ENCODE peak calls at places on chromosomes 2 and 18, in five cellular contexts. V is fibroblast of lung, R is GM23338, Z is GM23248, I is IMR-90. Q is an unnamed sample.

GRCh38 chr2:72325592-72326422 is 178.1 kb upstream of the CYP26B1 start:
- DNase-seq in Z (peak; percentile 41), R (peak; percentile 60), I (peak; percentile 1), V (peak; percentile 7), Q (peak; percentile 22)

GRCh38 chr2:191501390-191502168 is 176.4 kb upstream of the NABP1 start:
- DNase-seq in V (peak; percentile 81), Z (peak; percentile 68), I (peak; percentile 70), R (no peak), Q (peak; percentile 43)

GRCh38 chr2:97752342-97753334 is 39.3 kb downstream of the ZAP70 start:
- DNase-seq in V (peak; percentile 62), I (peak; percentile 59), R (no peak), Z (peak; percentile 38), Q (no peak)

GRCh38 chr2:64881037-64881492 is 108.1 kb upstream of the SLC1A4 start:
- DNase-seq in V (no peak), R (no peak), Z (no peak), I (no peak), Q (no peak)

GRCh38 chr18:8706545-8706980 is 1.2 kb downstream of the MTCL1 start:
- DNase-seq in V (no peak), R (no peak), Z (peak; percentile 49), I (peak; percentile 16), Q (no peak)

GRCh38 chr2:66702251-66702745 is 267.4 kb downstream of the MEIS1 start:
- DNase-seq in R (no peak), I (no peak), Z (no peak), V (no peak), Q (peak; percentile 4)

GRCh38 chr2:27808984-27809383 is 37.5 kb downstream of the MRPL33 start:
- DNase-seq in R (no peak), I (no peak), V (no peak), Z (no peak), Q (no peak)

GRCh38 chr2:205965707-205966106 is 120.3 kb downstream of the INO80D start:
- DNase-seq in I (no peak), V (no peak), R (no peak), Z (no peak), Q (no peak)

GRCh38 chr2:41775381-41776025 is 272.3 kb upstream of the PKDCC start:
- DNase-seq in V (no peak), R (no peak), I (no peak), Z (no peak), Q (no peak)

GRCh38 chr2:3754795-3755194 is 51.4 kb downstream of the DCDC2C start:
- DNase-seq in R (no peak), Z (no peak), I (no peak), V (no peak), Q (no peak)

GRCh38 chr2:233824373-233824772 is 30.0 kb downstream of the HJURP start:
- DNase-seq in V (no peak), R (peak; percentile 46), I (no peak), Z (no peak), Q (no peak)

GRCh38 chr2:226333388-226333787 is 466.2 kb downstream of the IRS1 start:
- DNase-seq in Z (no peak), V (no peak), R (no peak), I (no peak), Q (no peak)

GRCh38 chr2:225998653-225999052 is 599.1 kb downstream of the NYAP2 start:
- DNase-seq in R (peak; percentile 1), I (peak; percentile 42), Z (peak; percentile 19), V (no peak), Q (no peak)

GRCh38 chr2:70474266-70474848 is 79.3 kb downstream of the TGFA start:
- DNase-seq in R (no peak), I (no peak), V (no peak), Z (no peak), Q (no peak)

GRCh38 chr2:71276311-71277158 is 49.6 kb upstream of the PAIP2B start:
- DNase-seq in R (peak; percentile 96), V (peak; percentile 62), I (peak; percentile 51), Z (peak; percentile 88), Q (peak; percentile 88)

GRCh38 chr18:50297621-50298442 is 10.3 kb upstream of the CXXC1 start:
- DNase-seq in Z (peak; percentile 87), I (peak; percentile 61), R (peak; percentile 94), V (peak; percentile 81), Q (peak; percentile 70)

GRCh38 chr2:48072556-48072955 is 166.3 kb upstream of the FBXO11 start:
- DNase-seq in Z (no peak), R (no peak), V (no peak), I (no peak), Q (no peak)

GRCh38 chr2:47230418-47230817 is 75.3 kb upstream of the STPG4 start:
- DNase-seq in Z (peak; percentile 78), V (peak; percentile 76), I (peak; percentile 29), R (no peak), Q (no peak)

GRCh38 chr2:200787351-200788128 is 24.2 kb upstream of the BZW1 start:
- DNase-seq in R (no peak), Z (peak; percentile 94), V (peak; percentile 98), I (peak; percentile 98), Q (peak; percentile 58)

GRCh38 chr2:68319397-68320117 is at the start of gene CNRIP1:
- DNase-seq in Z (peak; percentile 88), V (peak; percentile 85), I (peak; percentile 83), R (no peak), Q (peak; percentile 63)

GRCh38 chr18:57084331-57085298 is 62.3 kb upstream of the BOD1L2 start:
- DNase-seq in I (no peak), V (no peak), R (no peak), Z (no peak), Q (no peak)

GRCh38 chr18:10524507-10525425 is 1.1 kb upstream of the NAPG start:
- DNase-seq in Z (peak; percentile 74), R (no peak), I (peak; percentile 50), V (peak; percentile 14), Q (no peak)

DNA sequence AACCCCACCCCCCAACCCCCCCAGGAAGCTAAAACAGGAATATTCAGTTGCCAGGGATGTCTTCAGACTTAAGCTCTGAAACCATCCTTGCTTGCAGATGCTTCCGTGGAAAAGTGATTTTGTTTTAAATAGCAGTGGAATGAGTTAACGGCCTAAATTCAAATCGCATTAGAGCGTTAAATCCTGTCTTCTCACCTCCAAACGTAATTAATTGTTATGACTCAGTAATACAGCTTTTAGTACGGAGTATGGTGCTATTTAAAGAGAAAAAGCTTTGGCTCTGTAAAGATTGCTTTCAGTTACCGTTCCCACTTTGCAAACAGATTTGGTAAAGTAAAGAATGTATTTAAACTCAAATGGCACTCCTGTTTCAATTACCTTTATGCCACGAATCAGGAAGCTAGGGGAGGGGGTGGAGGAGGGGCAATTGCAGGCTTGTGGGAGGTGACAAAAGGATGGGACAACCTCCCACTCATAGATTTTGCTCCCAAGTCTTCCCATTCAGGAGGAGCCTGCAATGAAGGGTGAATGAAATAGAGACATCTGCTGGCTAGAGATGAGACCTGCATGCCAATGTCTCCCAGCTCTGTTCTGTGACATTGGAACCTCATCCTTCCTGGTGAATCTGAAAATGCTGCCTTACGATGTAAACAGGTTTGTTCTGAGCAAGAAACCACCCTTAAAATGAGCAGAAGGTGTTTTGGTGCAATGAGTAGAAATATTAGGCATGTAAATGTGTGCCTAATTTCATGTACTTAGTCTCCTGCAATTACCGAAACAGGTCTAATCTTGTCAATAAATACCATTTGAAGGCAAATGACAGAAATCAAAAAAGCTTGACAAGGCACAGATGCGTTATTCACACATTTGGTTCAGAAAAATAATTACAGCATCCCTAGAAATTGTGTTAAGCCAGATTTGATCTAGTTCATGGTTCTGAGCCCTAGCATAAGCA is 2.6 kb upstream of the PID1 start:
- DNase-seq in R (peak; percentile 92), Z (peak; percentile 85), I (peak; percentile 67), V (peak; percentile 89), Q (peak; percentile 84)
- H2AFZ ChIP-seq in R (no peak overlapping the region), Z (peak overlapping the region; percentile 76), I (no peak overlapping the region), V (peak overlapping the region; percentile 65), Q (peak overlapping the region; percentile 43)

DNA sequence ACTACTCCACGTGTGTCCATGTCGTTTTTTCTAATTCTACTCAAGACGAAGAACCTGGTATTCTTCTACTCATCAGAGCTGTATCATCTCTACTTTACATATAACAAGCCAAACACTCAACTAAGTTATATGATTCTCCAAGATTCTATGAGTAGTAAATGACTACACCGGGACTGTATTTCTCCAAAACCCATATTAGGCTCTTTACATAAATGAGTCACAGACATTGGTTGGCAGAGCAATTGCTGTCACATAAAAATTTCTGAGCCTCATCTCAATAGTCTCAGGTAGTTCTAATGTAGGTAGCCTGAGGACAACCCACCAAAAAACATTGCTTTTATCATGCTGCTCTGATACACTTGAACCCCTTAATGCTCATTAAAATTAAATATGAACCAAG is 1092.3 kb upstream of the NXPH2 start:
- DNase-seq in R (no peak), V (no peak), I (no peak), Z (no peak), Q (no peak)
- H2AFZ ChIP-seq in R (no peak overlapping the region), V (no peak overlapping the region), I (no peak overlapping the region), Z (no peak overlapping the region), Q (no peak overlapping the region)

GRCh38 chr2:32278476-32278853 is 761 bp downstream of the YIPF4 start:
- DNase-seq in R (no peak), V (no peak), Z (peak; percentile 17), I (no peak), Q (no peak)

GRCh38 chr2:32277363-32277673 is 386 bp upstream of the YIPF4 start:
- DNase-seq in R (no peak), Z (no peak), I (no peak), V (no peak), Q (no peak)

GRCh38 chr2:32274289-32274688 is 3.4 kb upstream of the YIPF4 start:
- DNase-seq in Z (no peak), R (no peak), I (no peak), V (no peak), Q (no peak)

GRCh38 chr2:32272279-32272678 is 5.4 kb upstream of the YIPF4 start:
- DNase-seq in V (no peak), R (no peak), Z (no peak), I (no peak), Q (no peak)

GRCh38 chr2:32277674-32278475 is at the start of gene YIPF4:
- DNase-seq in V (peak; percentile 96), R (peak; percentile 95), I (peak; percentile 93), Z (peak; percentile 94), Q (peak; percentile 93)
- H2AFZ ChIP-seq in V (peak within 1 kb of the TSS; percentile 92), R (peak within 1 kb of the TSS; percentile 2), I (peak within 1 kb of the TSS; percentile 97), Z (peak within 1 kb of the TSS; percentile 98), Q (peak within 1 kb of the TSS; percentile 87)

GRCh38 chr2:176159678-176160250 is 2.7 kb downstream of the HOXD3 start:
- DNase-seq in R (peak; percentile 53), Z (no peak), I (no peak), V (no peak), Q (no peak)

GRCh38 chr2:176160251-176161040 is 3.3 kb downstream of the HOXD3 start:
- DNase-seq in V (no peak), I (no peak), R (peak; percentile 46), Z (no peak), Q (no peak)

GRCh38 chr2:176161817-176162626 is 4.9 kb downstream of the HOXD3 start:
- DNase-seq in V (no peak), Z (peak; percentile 89), I (peak; percentile 12), R (peak; percentile 13), Q (no peak)

GRCh38 chr2:176162911-176163654 is 6.0 kb downstream of the HOXD3 start:
- DNase-seq in Z (no peak), R (peak; percentile 46), I (no peak), V (no peak), Q (no peak)

GRCh38 chr2:176161041-176161785 is 4.1 kb downstream of the HOXD3 start:
- DNase-seq in I (no peak), R (peak; percentile 29), Z (no peak), V (no peak), Q (no peak)
- H2AFZ ChIP-seq in I (no peak overlapping the region), R (no peak overlapping the region), Z (peak overlapping the region; percentile 71), V (no peak overlapping the region), Q (no peak overlapping the region)

Q was measured in hepatocyte.